ENCODE peak calls at places on chromosomes 16 and 17, in nine cellular contexts. T is GM23248; B is substantia nigra; Z is CD8-positive, alpha-beta T cell; X is heart right ventricle; C is H9; P is left ventricle myocardium inferior; S is neuronal stem cell; L is K562. D is an unnamed sample.

GRCh38 chr17:77666881-77667395 is 291.6 kb upstream of the TNRC6C start:
- DNase-seq in T (no peak), B (no peak), Z (peak; percentile 53), X (no peak), C (no peak), P (no peak), S (no peak), L (no peak), D (peak; percentile 28)

GRCh38 chr16:67015317-67015731 is 13.6 kb upstream of the CBFB start:
- DNase-seq in T (no peak), B (no peak), Z (no peak), X (no peak), C (no peak), P (no peak), S (no peak), L (peak; percentile 37), D (peak; percentile 51)

GRCh38 chr16:53745753-53746258 is 41.9 kb downstream of the FTO start:
- DNase-seq in T (peak; percentile 84), B (no peak), Z (no peak), X (no peak), C (no peak), P (no peak), S (no peak), L (peak; percentile 25), D (no peak)

GRCh38 chr17:77930780-77931768 is 27.4 kb upstream of the TNRC6C start:
- DNase-seq in T (no peak), B (no peak), Z (no peak), X (no peak), C (no peak), P (no peak), S (no peak), L (no peak), D (no peak)

GRCh38 chr17:69367298-69367697 is 40.4 kb upstream of the ABCA5 start:
- DNase-seq in T (no peak), B (no peak), Z (no peak), X (no peak), C (no peak), P (no peak), S (no peak), L (peak; percentile 13), D (no peak)

GRCh38 chr17:41048441-41048840 is 1.3 kb upstream of the KRTAP2-1 start:
- DNase-seq in T (peak; percentile 76), B (no peak), Z (no peak), X (no peak), C (no peak), P (no peak), S (no peak), L (no peak), D (no peak)

GRCh38 chr17:40068917-40069750 is 6.4 kb downstream of the THRA start:
- DNase-seq in T (peak; percentile 94), B (peak; percentile 80), Z (peak; percentile 70), X (peak; percentile 94), C (peak; percentile 57), P (peak; percentile 94), S (no peak), L (peak; percentile 90), D (peak; percentile 89)

GRCh38 chr16:69935278-69935711 is 15.8 kb upstream of the CLEC18A start:
- DNase-seq in T (no peak), B (no peak), Z (no peak), X (no peak), C (no peak), P (no peak), S (no peak), L (no peak), D (no peak)

GRCh38 chr17:48561894-48562810 is 16.0 kb downstream of the HOXB4 start:
- DNase-seq in T (peak; percentile 49), B (no peak), Z (no peak), X (no peak), C (no peak), P (no peak), S (no peak), L (peak; percentile 47), D (no peak)

GRCh38 chr17:20896153-20896649 is 146.6 kb downstream of the USP22 start:
- DNase-seq in T (peak; percentile 7), B (no peak), Z (no peak), X (peak; percentile 6), C (peak; percentile 33), P (no peak), S (no peak), L (no peak), D (no peak)

GRCh38 chr16:4911831-4912422 is 25.0 kb downstream of the PPL start:
- DNase-seq in T (peak; percentile 64), B (no peak), Z (no peak), X (no peak), C (no peak), P (no peak), S (no peak), L (no peak), D (peak; percentile 65)

GRCh38 chr17:78172284-78173024 is 4.1 kb downstream of the SYNGR2 start:
- DNase-seq in T (no peak), B (no peak), Z (no peak), X (peak; percentile 57), C (no peak), P (peak; percentile 56), S (no peak), L (no peak), D (peak; percentile 76)

GRCh38 chr16:20902426-20902825 is 1.9 kb downstream of the LYRM1 start:
- DNase-seq in T (no peak), B (no peak), Z (no peak), X (no peak), C (no peak), P (no peak), S (no peak), L (no peak), D (no peak)

GRCh38 chr17:82217530-82218204 is 5.0 kb upstream of the CCDC57 start:
- DNase-seq in T (peak; percentile 91), B (peak; percentile 34), Z (no peak), X (peak; percentile 51), C (no peak), P (peak; percentile 60), S (no peak), L (peak; percentile 81), D (no peak)

GRCh38 chr17:69060835-69061234 is at the start of gene ABCA9:
- DNase-seq in T (peak; percentile 93), B (no peak), Z (no peak), X (peak; percentile 33), C (no peak), P (no peak), S (no peak), L (no peak), D (no peak)

GRCh38 chr17:51191895-51192294 is 25.7 kb downstream of the NME2 start:
- DNase-seq in T (no peak), B (no peak), Z (no peak), X (no peak), C (no peak), P (no peak), S (no peak), L (no peak), D (no peak)

GRCh38 chr17:51200295-51200694 is 34.1 kb downstream of the NME2 start:
- DNase-seq in T (no peak), B (no peak), Z (no peak), X (no peak), C (no peak), P (no peak), S (no peak), L (no peak), D (no peak)

GRCh38 chr17:51200846-51201245 is 34.6 kb downstream of the NME2 start:
- DNase-seq in T (no peak), B (no peak), Z (no peak), X (no peak), C (no peak), P (no peak), S (no peak), L (no peak), D (no peak)

DNA sequence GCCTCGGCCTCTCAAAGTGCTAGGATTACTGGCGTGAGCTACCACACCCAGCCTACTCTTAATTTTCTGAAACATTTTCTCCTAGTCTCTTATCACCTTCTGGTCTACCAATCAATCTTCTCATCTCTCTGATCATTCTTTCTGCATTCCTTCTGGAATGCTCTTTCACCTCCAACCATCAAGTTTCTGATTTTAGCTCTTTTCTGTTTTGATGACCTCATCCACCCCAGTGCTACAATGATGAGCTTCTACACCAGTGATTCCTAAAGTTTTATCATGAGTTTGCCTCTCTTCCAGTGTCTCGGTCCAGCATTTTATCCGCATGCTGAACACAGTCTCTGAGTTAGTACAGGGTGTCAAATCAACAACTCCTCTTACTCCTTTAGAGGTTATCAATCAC is 31.5 kb downstream of the NME2 start:
- DNase-seq in T (no peak), B (no peak), Z (no peak), X (no peak), C (no peak), P (no peak), S (no peak), L (no peak), D (no peak)
- H3K27ac ChIP-seq in T (no peak overlapping the region), B (no peak overlapping the region), Z (no peak overlapping the region), X (no peak overlapping the region), C (no peak overlapping the region), P (no peak overlapping the region), S (no peak overlapping the region), L (no peak overlapping the region), D (no peak overlapping the region)

DNA sequence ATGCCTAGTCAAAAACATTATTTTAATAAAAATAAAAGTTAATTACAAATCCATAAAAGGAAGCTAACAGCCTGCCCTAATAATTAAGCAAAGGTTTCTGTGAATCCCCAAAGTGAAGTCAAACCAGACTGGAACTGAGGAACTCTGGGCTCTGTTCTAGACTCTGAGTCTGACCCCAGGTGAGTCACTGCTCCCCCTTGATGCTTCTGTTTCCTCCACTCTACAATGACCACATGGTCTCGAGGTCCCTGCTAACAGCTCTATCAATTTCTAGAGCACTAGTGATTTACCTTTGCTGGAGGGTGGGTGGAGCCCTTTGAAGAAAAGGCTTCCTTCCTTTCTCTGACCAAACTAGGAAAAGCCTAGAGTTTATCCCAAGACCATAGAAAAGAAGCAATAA is 32.4 kb downstream of the XPO6 start:
- DNase-seq in T (no peak), B (no peak), Z (no peak), X (no peak), C (no peak), P (no peak), S (no peak), L (no peak), D (no peak)
- H3K27ac ChIP-seq in T (peak overlapping the region; percentile 7), B (no peak overlapping the region), Z (no peak overlapping the region), X (no peak overlapping the region), C (no peak overlapping the region), P (no peak overlapping the region), S (no peak overlapping the region), L (no peak overlapping the region), D (no peak overlapping the region)

GRCh38 chr17:61862105-61862574 is 1.2 kb downstream of the BRIP1 start:
- DNase-seq in T (peak; percentile 36), B (no peak), Z (no peak), X (no peak), C (no peak), P (no peak), S (no peak), L (no peak), D (no peak)
- H3K27ac ChIP-seq in T (peak overlapping the region; percentile 78), B (no peak overlapping the region), Z (no peak overlapping the region), X (no peak overlapping the region), C (no peak overlapping the region), P (no peak overlapping the region), S (no peak overlapping the region), L (peak overlapping the region; percentile 92), D (no peak overlapping the region)

GRCh38 chr17:64373722-64374121 is 16.9 kb downstream of the PECAM1 start:
- DNase-seq in T (no peak), B (no peak), Z (no peak), X (no peak), C (no peak), P (no peak), S (no peak), L (no peak), D (no peak)

GRCh38 chr17:64368277-64368676 is 22.4 kb downstream of the PECAM1 start:
- DNase-seq in T (no peak), B (no peak), Z (no peak), X (no peak), C (no peak), P (no peak), S (no peak), L (no peak), D (no peak)

GRCh38 chr17:64369007-64369893 is 21.4 kb downstream of the PECAM1 start:
- DNase-seq in T (no peak), B (no peak), Z (no peak), X (no peak), C (no peak), P (no peak), S (no peak), L (peak; percentile 63), D (no peak)
- H3K27ac ChIP-seq in T (no peak overlapping the region), B (no peak overlapping the region), Z (no peak overlapping the region), X (no peak overlapping the region), C (no peak overlapping the region), P (no peak overlapping the region), S (no peak overlapping the region), L (peak overlapping the region; percentile 56), D (no peak overlapping the region)